ENCODE peak calls at places on chromosomes 16 and 17, in four cellular contexts. One of them, this sample, is unnamed.

GRCh38 chr17:82636626-82637598 is 11.3 kb downstream of the WDR45B start:
- DNase-seq in stimulated activated CD4-positive, alpha-beta T cell treated with anti-CD3 and anti-CD28 coated beads, Interleukin-15, amount 100 ng/mL, for 1 hour: no peak
- DNase-seq in EL: no peak
- DNase-seq in NCI-H510A: no peak
- DNase-seq in this sample: no peak

GRCh38 chr16:54422569-54422978 is 136.0 kb upstream of the IRX3 start:
- DNase-seq in stimulated activated CD4-positive, alpha-beta T cell treated with anti-CD3 and anti-CD28 coated beads, Interleukin-15, amount 100 ng/mL, for 1 hour: no peak
- DNase-seq in EL: peak; percentile 27
- DNase-seq in NCI-H510A: no peak
- DNase-seq in this sample: peak; percentile 15

GRCh38 chr17:76721463-76721862 is 4.9 kb downstream of the JMJD6 start:
- DNase-seq in stimulated activated CD4-positive, alpha-beta T cell treated with anti-CD3 and anti-CD28 coated beads, Interleukin-15, amount 100 ng/mL, for 1 hour: no peak
- DNase-seq in EL: no peak
- DNase-seq in NCI-H510A: no peak
- DNase-seq in this sample: no peak

GRCh38 chr16:87358696-87359095 is 24.9 kb downstream of the FBXO31 start:
- DNase-seq in stimulated activated CD4-positive, alpha-beta T cell treated with anti-CD3 and anti-CD28 coated beads, Interleukin-15, amount 100 ng/mL, for 1 hour: no peak
- DNase-seq in EL: no peak
- DNase-seq in NCI-H510A: no peak
- DNase-seq in this sample: no peak

GRCh38 chr17:27816946-27817345 is 16.6 kb upstream of the NOS2 start:
- DNase-seq in stimulated activated CD4-positive, alpha-beta T cell treated with anti-CD3 and anti-CD28 coated beads, Interleukin-15, amount 100 ng/mL, for 1 hour: no peak
- DNase-seq in EL: no peak
- DNase-seq in NCI-H510A: no peak
- DNase-seq in this sample: no peak

GRCh38 chr16:64180136-64180900 is 941.5 kb downstream of the CDH11 start:
- DNase-seq in stimulated activated CD4-positive, alpha-beta T cell treated with anti-CD3 and anti-CD28 coated beads, Interleukin-15, amount 100 ng/mL, for 1 hour: no peak
- DNase-seq in EL: no peak
- DNase-seq in NCI-H510A: no peak
- DNase-seq in this sample: no peak

GRCh38 chr16:3908951-3909437 is 28.5 kb upstream of the CREBBP start:
- DNase-seq in stimulated activated CD4-positive, alpha-beta T cell treated with anti-CD3 and anti-CD28 coated beads, Interleukin-15, amount 100 ng/mL, for 1 hour: no peak
- DNase-seq in EL: no peak
- DNase-seq in NCI-H510A: no peak
- DNase-seq in this sample: no peak

GRCh38 chr17:2809337-2809736 is 13.1 kb downstream of the RAP1GAP2 start:
- DNase-seq in stimulated activated CD4-positive, alpha-beta T cell treated with anti-CD3 and anti-CD28 coated beads, Interleukin-15, amount 100 ng/mL, for 1 hour: no peak
- DNase-seq in EL: no peak
- DNase-seq in NCI-H510A: no peak
- DNase-seq in this sample: no peak

GRCh38 chr17:31517524-31517923 is 126.0 kb downstream of the RAB11FIP4 start:
- DNase-seq in stimulated activated CD4-positive, alpha-beta T cell treated with anti-CD3 and anti-CD28 coated beads, Interleukin-15, amount 100 ng/mL, for 1 hour: no peak
- DNase-seq in EL: no peak
- DNase-seq in NCI-H510A: no peak
- DNase-seq in this sample: no peak

GRCh38 chr16:2912330-2913199 is 834 bp downstream of the FLYWCH1 start:
- DNase-seq in stimulated activated CD4-positive, alpha-beta T cell treated with anti-CD3 and anti-CD28 coated beads, Interleukin-15, amount 100 ng/mL, for 1 hour: no peak
- DNase-seq in EL: peak; percentile 53
- DNase-seq in NCI-H510A: no peak
- DNase-seq in this sample: peak; percentile 43

GRCh38 chr16:66844342-66845079 is at the start of gene CA7:
- DNase-seq in stimulated activated CD4-positive, alpha-beta T cell treated with anti-CD3 and anti-CD28 coated beads, Interleukin-15, amount 100 ng/mL, for 1 hour: no peak
- DNase-seq in EL: no peak
- DNase-seq in NCI-H510A: no peak
- DNase-seq in this sample: no peak

GRCh38 chr17:82615084-82616020 is 32.9 kb downstream of the WDR45B start:
- DNase-seq in stimulated activated CD4-positive, alpha-beta T cell treated with anti-CD3 and anti-CD28 coated beads, Interleukin-15, amount 100 ng/mL, for 1 hour: no peak
- DNase-seq in EL: no peak
- DNase-seq in NCI-H510A: no peak
- DNase-seq in this sample: no peak

GRCh38 chr17:77516902-77517301 is 376.1 kb downstream of the SEC14L1 start:
- DNase-seq in stimulated activated CD4-positive, alpha-beta T cell treated with anti-CD3 and anti-CD28 coated beads, Interleukin-15, amount 100 ng/mL, for 1 hour: no peak
- DNase-seq in EL: peak; percentile 74
- DNase-seq in NCI-H510A: no peak
- DNase-seq in this sample: peak; percentile 90

GRCh38 chr16:50273382-50273690 is 7.0 kb downstream of the ADCY7 start:
- DNase-seq in stimulated activated CD4-positive, alpha-beta T cell treated with anti-CD3 and anti-CD28 coated beads, Interleukin-15, amount 100 ng/mL, for 1 hour: no peak
- DNase-seq in EL: no peak
- DNase-seq in NCI-H510A: no peak
- DNase-seq in this sample: no peak

GRCh38 chr17:15945493-15946209 is 721 bp downstream of the ADORA2B start:
- DNase-seq in stimulated activated CD4-positive, alpha-beta T cell treated with anti-CD3 and anti-CD28 coated beads, Interleukin-15, amount 100 ng/mL, for 1 hour: peak; percentile 20
- DNase-seq in EL: peak; percentile 37
- DNase-seq in NCI-H510A: no peak
- DNase-seq in this sample: no peak

GRCh38 chr16:19429271-19429670 is 11.6 kb downstream of the TMC5 start:
- DNase-seq in stimulated activated CD4-positive, alpha-beta T cell treated with anti-CD3 and anti-CD28 coated beads, Interleukin-15, amount 100 ng/mL, for 1 hour: no peak
- DNase-seq in EL: no peak
- DNase-seq in NCI-H510A: no peak
- DNase-seq in this sample: no peak

GRCh38 chr17:42387221-42387657 is 1.0 kb downstream of the STAT3 start:
- DNase-seq in stimulated activated CD4-positive, alpha-beta T cell treated with anti-CD3 and anti-CD28 coated beads, Interleukin-15, amount 100 ng/mL, for 1 hour: no peak
- DNase-seq in EL: peak; percentile 55
- DNase-seq in NCI-H510A: no peak
- DNase-seq in this sample: no peak

GRCh38 chr17:1710807-1711553 is 803 bp upstream of the TLCD2 start:
- DNase-seq in stimulated activated CD4-positive, alpha-beta T cell treated with anti-CD3 and anti-CD28 coated beads, Interleukin-15, amount 100 ng/mL, for 1 hour: no peak
- DNase-seq in EL: peak; percentile 44
- DNase-seq in NCI-H510A: no peak
- DNase-seq in this sample: no peak

GRCh38 chr16:87960851-87961250 is 9.6 kb downstream of the BANP start:
- DNase-seq in stimulated activated CD4-positive, alpha-beta T cell treated with anti-CD3 and anti-CD28 coated beads, Interleukin-15, amount 100 ng/mL, for 1 hour: no peak
- DNase-seq in EL: no peak
- DNase-seq in NCI-H510A: no peak
- DNase-seq in this sample: no peak

GRCh38 chr17:38925263-38925995 is at the start of gene LASP1NB:
- DNase-seq in stimulated activated CD4-positive, alpha-beta T cell treated with anti-CD3 and anti-CD28 coated beads, Interleukin-15, amount 100 ng/mL, for 1 hour: peak; percentile 15
- DNase-seq in EL: no peak
- DNase-seq in NCI-H510A: no peak
- DNase-seq in this sample: peak; percentile 69

GRCh38 chr17:8142887-8143580 is 9.2 kb downstream of the PER1 start:
- DNase-seq in stimulated activated CD4-positive, alpha-beta T cell treated with anti-CD3 and anti-CD28 coated beads, Interleukin-15, amount 100 ng/mL, for 1 hour: no peak
- DNase-seq in EL: no peak
- DNase-seq in NCI-H510A: no peak
- DNase-seq in this sample: no peak

GRCh38 chr16:51152691-51153261 is 1.7 kb upstream of the SALL1 start:
- DNase-seq in stimulated activated CD4-positive, alpha-beta T cell treated with anti-CD3 and anti-CD28 coated beads, Interleukin-15, amount 100 ng/mL, for 1 hour: no peak
- DNase-seq in EL: peak; percentile 46
- DNase-seq in NCI-H510A: no peak
- DNase-seq in this sample: no peak

GRCh38 chr16:29148867-29149272 is 164.0 kb downstream of the LAT start:
- DNase-seq in stimulated activated CD4-positive, alpha-beta T cell treated with anti-CD3 and anti-CD28 coated beads, Interleukin-15, amount 100 ng/mL, for 1 hour: peak; percentile 24
- DNase-seq in EL: no peak
- DNase-seq in NCI-H510A: no peak
- DNase-seq in this sample: no peak

GRCh38 chr16:80759419-80760162 is 44.8 kb downstream of the CDYL2 start:
- DNase-seq in stimulated activated CD4-positive, alpha-beta T cell treated with anti-CD3 and anti-CD28 coated beads, Interleukin-15, amount 100 ng/mL, for 1 hour: no peak
- DNase-seq in EL: no peak
- DNase-seq in NCI-H510A: no peak
- DNase-seq in this sample: no peak

GRCh38 chr17:67335245-67335835 is 31.0 kb downstream of the PSMD12 start:
- DNase-seq in stimulated activated CD4-positive, alpha-beta T cell treated with anti-CD3 and anti-CD28 coated beads, Interleukin-15, amount 100 ng/mL, for 1 hour: no peak
- DNase-seq in EL: no peak
- DNase-seq in NCI-H510A: no peak
- DNase-seq in this sample: no peak

This sample was measured in brain microvascular endothelial cell.